ENCODE peak calls at places on chromosomes 16 and 17, in seven cellular contexts. V is stomach, M is Peyer's patch, R is prostate gland, K is HCT116, L is A549, C is body of pancreas. O is an unnamed sample. For H3K4me1, the result is how much of the 10 kb centered on the place peaks cover.

GRCh38 chr17:78426293-78426879 is 47.9 kb downstream of the PGS1 start:
- DNase-seq in V (no peak), M (no peak), R (no peak), K (no peak), L (no peak), C (no peak), O (no peak)

GRCh38 chr16:68737046-68737729 is at the start of gene CDH1:
- DNase-seq in V (peak), M (peak), R (peak), K (peak), L (no peak), C (peak), O (no peak)

GRCh38 chr17:79803997-79804855 is 7.3 kb upstream of the CBX8 start:
- DNase-seq in V (no peak), M (peak), R (no peak), K (no peak), L (no peak), C (no peak), O (no peak)

GRCh38 chr17:6361733-6362132 is 73.2 kb downstream of the AIPL1 start:
- DNase-seq in V (no peak), M (no peak), R (no peak), K (peak), L (peak), C (no peak), O (no peak)

GRCh38 chr17:7854851-7855642 is at the start of gene TMEM88:
- DNase-seq in V (no peak), M (peak), R (no peak), K (no peak), L (no peak), C (no peak), O (peak)

GRCh38 chr17:4220655-4221054 is 43.1 kb downstream of the ANKFY1 start:
- DNase-seq in V (no peak), M (no peak), R (peak), K (no peak), L (no peak), C (no peak), O (peak)

GRCh38 chr17:29723283-29724047 is 100.8 kb upstream of the CORO6 start:
- DNase-seq in V (no peak), M (peak), R (no peak), K (no peak), L (no peak), C (no peak), O (no peak)

GRCh38 chr17:34578016-34578415 is 1.4 kb upstream of the TMEM132E start:
- DNase-seq in V (no peak), M (no peak), R (no peak), K (no peak), L (no peak), C (no peak), O (no peak)

GRCh38 chr16:89410794-89411309 is 79.5 kb downstream of the ANKRD11 start:
- DNase-seq in V (peak), M (peak), R (peak), K (no peak), L (no peak), C (peak), O (no peak)

GRCh38 chr17:10033449-10033848 is 128.4 kb upstream of the RCVRN start:
- DNase-seq in V (no peak), M (no peak), R (no peak), K (no peak), L (no peak), C (no peak), O (no peak)

GRCh38 chr16:15484662-15485061 is 50.3 kb downstream of the BMERB1 start:
- DNase-seq in V (no peak), M (no peak), R (no peak), K (no peak), L (no peak), C (no peak), O (no peak)

GRCh38 chr17:64505320-64506200 is 529 bp downstream of the DDX5 start:
- DNase-seq in V (peak), M (peak), R (peak), K (peak), L (peak), C (peak), O (peak)

GRCh38 chr17:81512984-81513668 is 527 bp upstream of the ACTG1 start:
- DNase-seq in V (peak), M (peak), R (peak), K (no peak), L (peak), C (peak), O (peak)

GRCh38 chr17:312476-313148 is 40.0 kb downstream of the RPH3AL start:
- DNase-seq in V (no peak), M (no peak), R (no peak), K (no peak), L (no peak), C (no peak), O (no peak)

GRCh38 chr17:56172517-56172982 is 19.3 kb downstream of the ANKFN1 start:
- DNase-seq in V (no peak), M (no peak), R (peak), K (no peak), L (no peak), C (no peak), O (no peak)

GRCh38 chr16:72819345-72819744 is 228.6 kb downstream of the ZFHX3 start:
- DNase-seq in V (no peak), M (no peak), R (no peak), K (no peak), L (no peak), C (no peak), O (no peak)

GRCh38 chr16:83899272-83899897 is 470 bp downstream of the MLYCD start:
- DNase-seq in V (peak), M (peak), R (no peak), K (no peak), L (peak), C (peak), O (no peak)

GRCh38 chr17:58020401-58020800 is 13.4 kb upstream of the SRSF1 start:
- DNase-seq in V (no peak), M (no peak), R (no peak), K (no peak), L (no peak), C (no peak), O (no peak)

DNA sequence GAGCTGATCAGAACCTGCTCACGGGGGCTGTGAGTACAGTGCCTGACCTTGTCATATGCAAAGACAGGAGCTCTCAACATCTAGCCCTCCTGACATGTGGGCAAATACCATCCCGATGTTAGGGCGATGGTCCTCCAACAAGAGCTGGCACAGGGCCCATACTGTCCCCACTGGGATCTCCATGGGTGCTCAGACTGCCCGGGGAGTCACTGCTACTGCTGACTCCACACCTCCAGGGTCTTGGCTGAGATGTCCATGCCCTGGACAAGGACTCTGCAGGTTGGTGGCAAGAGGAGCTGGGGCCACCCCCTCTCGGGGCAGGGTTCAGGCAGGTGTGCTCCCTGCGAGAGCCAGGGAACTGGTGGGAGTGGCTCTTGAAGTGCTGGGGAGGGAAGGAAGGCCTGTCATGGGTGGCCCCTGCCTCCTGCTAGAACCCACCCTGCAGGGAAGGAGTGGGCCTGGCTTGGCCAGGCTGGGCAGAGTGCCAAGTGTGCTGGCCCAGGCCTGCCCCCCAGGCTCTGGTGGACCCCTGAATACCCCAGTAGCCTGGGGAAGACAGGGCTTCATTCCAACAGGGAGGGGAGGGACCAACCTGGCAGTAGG is 6.4 kb downstream of the CASKIN2 start:
- DNase-seq in V (no peak), M (no peak), R (no peak), K (no peak), L (no peak), C (no peak), O (no peak)
- H3K27ac ChIP-seq in V (peak), M (peak), R (no peak), K (no peak), L (no peak), C (peak), O (peak)

GRCh38 chr17:2029911-2030778 is at the start of gene DPH1:
- DNase-seq in V (peak), M (peak), R (peak), K (peak), L (peak), C (peak), O (peak)
- TF ChIP-seq POLR2A in V (no peak), M (no peak), R (peak), K (peak), L (peak), C (peak), O (peak)

GRCh38 chr16:967077-967541 is 3.7 kb downstream of the LMF1 start:
- DNase-seq in V (no peak), M (no peak), R (no peak), K (no peak), L (no peak), C (no peak), O (no peak)

GRCh38 chr16:965487-965886 is 5.3 kb downstream of the LMF1 start:
- DNase-seq in V (no peak), M (no peak), R (no peak), K (no peak), L (no peak), C (no peak), O (no peak)

GRCh38 chr16:966505-966904 is 4.3 kb downstream of the LMF1 start:
- DNase-seq in V (no peak), M (no peak), R (no peak), K (no peak), L (no peak), C (no peak), O (no peak)

GRCh38 chr16:964696-965395 is 5.9 kb downstream of the LMF1 start:
- DNase-seq in V (no peak), M (no peak), R (peak), K (no peak), L (no peak), C (no peak), O (no peak)

GRCh38 chr16:966035-966434 is 4.7 kb downstream of the LMF1 start:
- DNase-seq in V (no peak), M (no peak), R (no peak), K (no peak), L (no peak), C (no peak), O (no peak)
- H3K4me1 ChIP-seq in V (under half), M (under half), R (under half), K (under half), L (under half), C (under half), O (under half)

DNA sequence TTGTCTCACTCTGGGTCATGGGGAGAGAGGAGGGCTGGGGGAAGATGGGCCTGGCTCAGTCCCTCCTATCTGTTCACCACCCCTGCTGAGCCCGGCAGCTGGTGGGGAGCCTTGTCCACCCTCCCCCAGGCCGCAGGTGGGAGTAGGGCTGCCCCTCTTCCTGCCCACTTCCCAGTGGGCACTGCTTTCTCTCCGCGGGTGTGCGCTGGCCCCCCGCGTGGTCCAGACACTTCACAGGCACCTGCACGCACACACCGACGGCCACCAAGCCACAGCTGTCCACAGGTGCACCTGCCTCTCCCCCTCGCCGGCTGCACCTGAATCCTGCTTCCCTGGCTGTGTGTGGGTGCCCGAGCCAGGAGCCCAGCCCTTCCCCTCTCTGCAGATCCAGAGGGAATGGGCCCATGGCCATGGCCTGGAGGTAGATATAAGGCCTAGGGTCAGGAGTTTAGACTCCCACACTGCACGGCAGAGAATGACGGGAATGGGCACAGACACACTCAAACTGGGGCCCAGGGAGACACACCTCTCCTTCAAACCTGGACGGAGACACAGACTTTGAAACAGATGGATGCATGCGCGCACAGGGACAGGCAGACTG is 2.0 kb downstream of the NHERF2 start:
- DNase-seq in V (peak), M (no peak), R (no peak), K (no peak), L (no peak), C (no peak), O (no peak)
- H3K27ac ChIP-seq in V (peak), M (peak), R (peak), K (no peak), L (peak), C (peak), O (peak)

GRCh38 chr16:4347765-4348509 is 3.2 kb downstream of the PAM16 start:
- DNase-seq in V (peak), M (no peak), R (no peak), K (no peak), L (no peak), C (no peak), O (no peak)

GRCh38 chr16:4344659-4345438 is 6.3 kb downstream of the PAM16 start:
- DNase-seq in V (peak), M (no peak), R (no peak), K (no peak), L (no peak), C (peak), O (no peak)

GRCh38 chr16:4346205-4346781 is 4.8 kb downstream of the PAM16 start:
- DNase-seq in V (no peak), M (no peak), R (no peak), K (no peak), L (no peak), C (no peak), O (no peak)

GRCh38 chr16:4345439-4346204 is 5.5 kb downstream of the PAM16 start:
- DNase-seq in V (no peak), M (no peak), R (no peak), K (no peak), L (no peak), C (peak), O (no peak)

DNA sequence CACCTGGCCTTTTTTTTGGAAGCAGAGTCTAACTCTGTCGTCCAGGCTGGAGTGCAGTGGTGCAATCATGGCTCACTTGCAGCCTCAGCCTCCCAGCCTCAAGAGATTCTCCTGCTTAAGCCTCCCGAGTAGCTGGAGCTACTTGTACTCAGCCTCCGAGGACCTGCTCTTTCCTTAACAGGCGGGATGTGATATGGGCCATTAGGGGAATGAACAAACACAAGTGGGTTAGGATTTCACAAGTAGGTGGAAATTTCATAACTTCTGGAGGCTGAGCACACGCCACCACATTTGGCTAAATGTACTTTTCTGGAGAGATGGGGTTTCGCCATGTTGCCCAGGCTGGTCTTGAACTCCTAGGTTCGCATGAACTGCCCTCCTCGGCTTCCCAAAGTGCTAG is 4.1 kb downstream of the PAM16 start:
- DNase-seq in V (no peak), M (no peak), R (no peak), K (no peak), L (no peak), C (peak), O (no peak)
- TF ChIP-seq POLR2A in V (no peak), M (no peak), R (no peak), K (no peak), L (no peak), C (no peak), O (no peak)

GRCh38 chr17:82888583-82889495 is 49.0 kb upstream of the ZNF750 start:
- DNase-seq in V (peak), M (no peak), R (peak), K (no peak), L (no peak), C (peak), O (no peak)
- H3K4me1 ChIP-seq in V (half or more), M (under half), R (under half), K (under half), L (under half), C (half or more), O (under half)

GRCh38 chr16:20873331-20873730 is 26.8 kb downstream of the DCUN1D3 start:
- DNase-seq in V (no peak), M (no peak), R (no peak), K (no peak), L (no peak), C (no peak), O (no peak)
- H3K27ac ChIP-seq in V (no peak), M (no peak), R (no peak), K (no peak), L (no peak), C (no peak), O (no peak)